ENCODE peak calls at places on chromosomes 6 and 20, in five cellular contexts. D is cardiac fibroblast, J is EL, N is amygdala, F is esophagus muscularis mucosa. X is an unnamed sample.

GRCh38 chr6:139407718-139408222 is 33.3 kb upstream of the CITED2 start:
- DNase-seq in F (peak), N (no peak), J (peak), D (peak), X (no peak)

GRCh38 chr20:41249371-41249770 is 68.2 kb downstream of the ZHX3 start:
- DNase-seq in N (peak), D (peak), F (no peak), J (peak), X (no peak)

GRCh38 chr6:6766230-6766905 is 177.8 kb downstream of the LY86 start:
- DNase-seq in F (no peak), N (no peak), J (no peak), D (no peak), X (no peak)

GRCh38 chr6:133187657-133188453 is 53.3 kb upstream of the EYA4 start:
- DNase-seq in N (no peak), F (no peak), D (no peak), J (no peak), X (no peak)

GRCh38 chr20:57513199-57513598 is 11.7 kb downstream of the CTCFL start:
- DNase-seq in J (no peak), F (no peak), N (no peak), D (no peak), X (no peak)

GRCh38 chr6:83442752-83443151 is 11.9 kb upstream of the ME1 start:
- DNase-seq in D (peak), F (no peak), N (no peak), J (no peak), X (no peak)

GRCh38 chr6:16982827-16983226 is 119.0 kb upstream of the STMND1 start:
- DNase-seq in D (peak), J (peak), N (no peak), F (no peak), X (no peak)

GRCh38 chr6:48834706-48835105 is 628.3 kb downstream of the MMUT start:
- DNase-seq in J (peak), D (peak), N (no peak), F (no peak), X (no peak)

GRCh38 chr6:109296971-109297372 is 85.3 kb downstream of the CD164 start:
- DNase-seq in F (no peak), J (peak), D (no peak), N (no peak), X (no peak)

GRCh38 chr6:37321101-37321500 is 32.7 kb upstream of the RNF8 start:
- DNase-seq in N (no peak), J (no peak), F (no peak), D (no peak), X (no peak)

GRCh38 chr6:34324738-34325444 is 67.6 kb downstream of the NUDT3 start:
- DNase-seq in N (no peak), D (peak), F (peak), J (no peak), X (no peak)

X was measured in caudate nucleus.